ENCODE peak calls at places on chromosome 20, in five cellular contexts. One of them, this sample, is unnamed.

GRCh38 chr20:17647391-17648305 is 34.4 kb downstream of the RRBP1 start:
- DNase-seq in stimulated activated naive CD4-positive, alpha-beta T cell: no peak
- DNase-seq in coronary artery: no peak
- DNase-seq in anterior cingulate cortex: no peak
- DNase-seq in T follicular helper cell: no peak
- DNase-seq in this sample: no peak

GRCh38 chr20:34952676-34953075 is 2.9 kb downstream of the GSS start:
- DNase-seq in stimulated activated naive CD4-positive, alpha-beta T cell: no peak
- DNase-seq in coronary artery: no peak
- DNase-seq in anterior cingulate cortex: no peak
- DNase-seq in T follicular helper cell: no peak
- DNase-seq in this sample: no peak

GRCh38 chr20:54668271-54669053 is 193.1 kb downstream of the DOK5 start:
- DNase-seq in stimulated activated naive CD4-positive, alpha-beta T cell: no peak
- DNase-seq in coronary artery: no peak
- DNase-seq in anterior cingulate cortex: no peak
- DNase-seq in T follicular helper cell: no peak
- DNase-seq in this sample: no peak

GRCh38 chr20:61649105-61649878 is 397.2 kb downstream of the CDH4 start:
- DNase-seq in stimulated activated naive CD4-positive, alpha-beta T cell: no peak
- DNase-seq in coronary artery: no peak
- DNase-seq in anterior cingulate cortex: no peak
- DNase-seq in T follicular helper cell: no peak
- DNase-seq in this sample: no peak

GRCh38 chr20:37598101-37598530 is 70.4 kb upstream of the BLCAP start:
- DNase-seq in stimulated activated naive CD4-positive, alpha-beta T cell: no peak
- DNase-seq in coronary artery: no peak
- DNase-seq in anterior cingulate cortex: no peak
- DNase-seq in T follicular helper cell: no peak
- DNase-seq in this sample: no peak

GRCh38 chr20:23138682-23139081 is 52.6 kb upstream of the CD93 start:
- DNase-seq in stimulated activated naive CD4-positive, alpha-beta T cell: no peak
- DNase-seq in coronary artery: peak; percentile 61
- DNase-seq in anterior cingulate cortex: no peak
- DNase-seq in T follicular helper cell: no peak
- DNase-seq in this sample: no peak

GRCh38 chr20:5510446-5510845 is 193.7 kb upstream of the PROKR2 start:
- DNase-seq in stimulated activated naive CD4-positive, alpha-beta T cell: no peak
- DNase-seq in coronary artery: no peak
- DNase-seq in anterior cingulate cortex: no peak
- DNase-seq in T follicular helper cell: no peak
- DNase-seq in this sample: no peak

GRCh38 chr20:43662943-43663655 is 3.8 kb upstream of the MYBL2 start:
- DNase-seq in stimulated activated naive CD4-positive, alpha-beta T cell: no peak
- DNase-seq in coronary artery: no peak
- DNase-seq in anterior cingulate cortex: no peak
- DNase-seq in T follicular helper cell: no peak
- DNase-seq in this sample: no peak

GRCh38 chr20:32682508-32682987 is 8.8 kb upstream of the C20orf203 start:
- DNase-seq in stimulated activated naive CD4-positive, alpha-beta T cell: no peak
- DNase-seq in coronary artery: no peak
- DNase-seq in anterior cingulate cortex: no peak
- DNase-seq in T follicular helper cell: no peak
- DNase-seq in this sample: no peak

GRCh38 chr20:16040742-16041141 is 532.5 kb downstream of the KIF16B start:
- DNase-seq in stimulated activated naive CD4-positive, alpha-beta T cell: no peak
- DNase-seq in coronary artery: no peak
- DNase-seq in anterior cingulate cortex: no peak
- DNase-seq in T follicular helper cell: no peak
- DNase-seq in this sample: no peak

GRCh38 chr20:41177636-41178035 is 40.3 kb downstream of the PLCG1 start:
- DNase-seq in stimulated activated naive CD4-positive, alpha-beta T cell: no peak
- DNase-seq in coronary artery: peak; percentile 92
- DNase-seq in anterior cingulate cortex: peak; percentile 55
- DNase-seq in T follicular helper cell: no peak
- DNase-seq in this sample: no peak

GRCh38 chr20:62587757-62588402 is 54.4 kb upstream of the SLCO4A1 start:
- DNase-seq in stimulated activated naive CD4-positive, alpha-beta T cell: no peak
- DNase-seq in coronary artery: no peak
- DNase-seq in anterior cingulate cortex: no peak
- DNase-seq in T follicular helper cell: no peak
- DNase-seq in this sample: no peak

GRCh38 chr20:60338556-60338955 is 380.3 kb downstream of the CDH26 start:
- DNase-seq in stimulated activated naive CD4-positive, alpha-beta T cell: no peak
- DNase-seq in coronary artery: no peak
- DNase-seq in anterior cingulate cortex: no peak
- DNase-seq in T follicular helper cell: no peak
- DNase-seq in this sample: no peak

GRCh38 chr20:63553933-63554290 is at the start of gene FNDC11:
- DNase-seq in stimulated activated naive CD4-positive, alpha-beta T cell: no peak
- DNase-seq in coronary artery: no peak
- DNase-seq in anterior cingulate cortex: no peak
- DNase-seq in T follicular helper cell: peak; percentile 31
- DNase-seq in this sample: peak; percentile 49

GRCh38 chr20:36856691-36857635 is 19.0 kb upstream of the TLDC2 start:
- DNase-seq in stimulated activated naive CD4-positive, alpha-beta T cell: peak; percentile 57
- DNase-seq in coronary artery: no peak
- DNase-seq in anterior cingulate cortex: no peak
- DNase-seq in T follicular helper cell: peak; percentile 7
- DNase-seq in this sample: no peak

GRCh38 chr20:44422083-44422482 is 53.6 kb upstream of the TTPAL start:
- DNase-seq in stimulated activated naive CD4-positive, alpha-beta T cell: no peak
- DNase-seq in coronary artery: no peak
- DNase-seq in anterior cingulate cortex: no peak
- DNase-seq in T follicular helper cell: no peak
- DNase-seq in this sample: no peak

GRCh38 chr20:20367681-20368413 is at the start of gene INSM1:
- DNase-seq in stimulated activated naive CD4-positive, alpha-beta T cell: no peak
- DNase-seq in coronary artery: no peak
- DNase-seq in anterior cingulate cortex: no peak
- DNase-seq in T follicular helper cell: no peak
- DNase-seq in this sample: no peak

GRCh38 chr20:8812818-8813217 is 256.1 kb upstream of the PLCB4 start:
- DNase-seq in stimulated activated naive CD4-positive, alpha-beta T cell: no peak
- DNase-seq in coronary artery: no peak
- DNase-seq in anterior cingulate cortex: no peak
- DNase-seq in T follicular helper cell: no peak
- DNase-seq in this sample: no peak

GRCh38 chr20:48298424-48298823 is 513.1 kb upstream of the SULF2 start:
- DNase-seq in stimulated activated naive CD4-positive, alpha-beta T cell: no peak
- DNase-seq in coronary artery: no peak
- DNase-seq in anterior cingulate cortex: no peak
- DNase-seq in T follicular helper cell: no peak
- DNase-seq in this sample: no peak

GRCh38 chr20:24991897-24992419 is 593 bp downstream of the APMAP start:
- DNase-seq in stimulated activated naive CD4-positive, alpha-beta T cell: no peak
- DNase-seq in coronary artery: peak; percentile 72
- DNase-seq in anterior cingulate cortex: no peak
- DNase-seq in T follicular helper cell: no peak
- DNase-seq in this sample: no peak

GRCh38 chr20:46253391-46253790 is 54.9 kb downstream of the CDH22 start:
- DNase-seq in stimulated activated naive CD4-positive, alpha-beta T cell: no peak
- DNase-seq in coronary artery: no peak
- DNase-seq in anterior cingulate cortex: no peak
- DNase-seq in T follicular helper cell: no peak
- DNase-seq in this sample: no peak

GRCh38 chr20:49892260-49893216 is 22.8 kb downstream of the SPATA2 start:
- DNase-seq in stimulated activated naive CD4-positive, alpha-beta T cell: no peak
- DNase-seq in coronary artery: no peak
- DNase-seq in anterior cingulate cortex: no peak
- DNase-seq in T follicular helper cell: no peak
- DNase-seq in this sample: no peak

GRCh38 chr20:6663751-6664388 is 103.6 kb upstream of the BMP2 start:
- DNase-seq in stimulated activated naive CD4-positive, alpha-beta T cell: no peak
- DNase-seq in coronary artery: no peak
- DNase-seq in anterior cingulate cortex: no peak
- DNase-seq in T follicular helper cell: no peak
- DNase-seq in this sample: no peak

GRCh38 chr20:1688886-1689538 is 31.4 kb upstream of the SIRPG start:
- DNase-seq in stimulated activated naive CD4-positive, alpha-beta T cell: no peak
- DNase-seq in coronary artery: no peak
- DNase-seq in anterior cingulate cortex: no peak
- DNase-seq in T follicular helper cell: no peak
- DNase-seq in this sample: no peak

GRCh38 chr20:62721511-62722197 is 13.0 kb downstream of the NTSR1 start:
- DNase-seq in stimulated activated naive CD4-positive, alpha-beta T cell: no peak
- DNase-seq in coronary artery: no peak
- DNase-seq in anterior cingulate cortex: no peak
- DNase-seq in T follicular helper cell: no peak
- DNase-seq in this sample: no peak

GRCh38 chr20:38143238-38143645 is 21.8 kb downstream of the TGM2 start:
- DNase-seq in stimulated activated naive CD4-positive, alpha-beta T cell: no peak
- DNase-seq in coronary artery: no peak
- DNase-seq in anterior cingulate cortex: no peak
- DNase-seq in T follicular helper cell: no peak
- DNase-seq in this sample: no peak

This sample was measured in effector CD8-positive, alpha-beta T cell.